ENCODE peak calls at places on chromosomes 1 and 21, in six cellular contexts. H is activated CD8-positive, alpha-beta memory T cell treated with anti-CD3 and anti-CD28 coated beads for 48 hours; C is KBM-7; J is effector memory CD8-positive, alpha-beta T cell; T is left ventricle myocardium superior; O is amniotic epithelial cell. Q is an unnamed sample.

GRCh38 chr1:226882631-226883409 is 12.4 kb downstream of the PSEN2 start:
- DNase-seq in H (no peak), T (no peak), J (peak; percentile 23), O (peak; percentile 42), C (no peak), Q (no peak)

GRCh38 chr1:191709215-191709614 is 449.0 kb upstream of the RGS18 start:
- DNase-seq in T (no peak), H (no peak), J (no peak), C (no peak), O (no peak), Q (no peak)

GRCh38 chr21:46639489-46640386 is 4.3 kb downstream of the PRMT2 start:
- DNase-seq in J (no peak), C (peak; percentile 68), T (no peak), H (no peak), O (peak; percentile 35), Q (no peak)

GRCh38 chr1:171251042-171251740 is 2.9 kb downstream of the FMO1 start:
- DNase-seq in T (no peak), O (peak; percentile 15), C (no peak), J (no peak), H (no peak), Q (no peak)

GRCh38 chr21:37372127-37372731 is 5.7 kb downstream of the DYRK1A start:
- DNase-seq in J (no peak), H (no peak), T (no peak), C (no peak), O (no peak), Q (no peak)

GRCh38 chr1:55211456-55211855 is 3.7 kb downstream of the USP24 start:
- DNase-seq in T (no peak), J (no peak), O (no peak), C (no peak), H (no peak), Q (no peak)

GRCh38 chr1:24972257-24973242 is 42.5 kb upstream of the RUNX3 start:
- DNase-seq in H (no peak), T (no peak), O (no peak), J (no peak), C (peak; percentile 52), Q (no peak)

GRCh38 chr1:158180741-158181576 is at the start of gene CD1D:
- DNase-seq in O (peak; percentile 9), J (no peak), T (peak; percentile 62), H (no peak), C (no peak), Q (peak; percentile 19)

GRCh38 chr1:162357681-162358266 is 18.9 kb downstream of the SPATA46 start:
- DNase-seq in J (no peak), H (no peak), T (no peak), O (peak; percentile 63), C (peak; percentile 38), Q (no peak)

GRCh38 chr1:76239470-76239918 is 164.9 kb downstream of the ST6GALNAC3 start:
- DNase-seq in J (no peak), O (peak; percentile 50), C (no peak), T (no peak), H (no peak), Q (no peak)

GRCh38 chr1:95041491-95042165 is 31.1 kb downstream of the ALG14 start:
- DNase-seq in C (peak; percentile 53), H (no peak), J (no peak), O (peak; percentile 90), T (no peak), Q (no peak)

GRCh38 chr1:235933483-235934116 is 66.9 kb upstream of the LYST start:
- DNase-seq in O (no peak), H (no peak), C (peak; percentile 39), T (peak; percentile 50), J (no peak), Q (no peak)

GRCh38 chr1:154969246-154969645 is 1.3 kb downstream of the SHC1 start:
- DNase-seq in O (no peak), J (no peak), H (no peak), C (no peak), T (no peak), Q (no peak)

GRCh38 chr1:204296431-204296988 is 63.2 kb downstream of the PLEKHA6 start:
- DNase-seq in T (no peak), C (no peak), H (no peak), O (peak; percentile 96), J (no peak), Q (no peak)

GRCh38 chr1:54095543-54096286 is 42.3 kb downstream of the TCEANC2 start:
- DNase-seq in O (no peak), T (no peak), C (peak; percentile 94), H (no peak), J (no peak), Q (no peak)

GRCh38 chr1:232575524-232576040 is 54.4 kb downstream of the SIPA1L2 start:
- DNase-seq in C (no peak), T (no peak), O (peak; percentile 41), H (no peak), J (no peak), Q (no peak)

GRCh38 chr1:207393610-207394009 is 60.5 kb upstream of the CR2 start:
- DNase-seq in J (no peak), T (no peak), C (no peak), O (peak; percentile 88), H (no peak), Q (no peak)

GRCh38 chr1:212121772-212122171 is 86.2 kb downstream of the DTL start:
- DNase-seq in O (peak; percentile 81), J (no peak), H (no peak), C (no peak), T (no peak), Q (no peak)

GRCh38 chr21:44550807-44551206 is 498 bp downstream of the KRTAP10-2 start:
- DNase-seq in T (no peak), C (no peak), O (no peak), J (no peak), H (no peak), Q (no peak)

GRCh38 chr1:31670583-31670944 is 25.9 kb upstream of the PEF1 start:
- DNase-seq in O (no peak), C (no peak), T (no peak), J (no peak), H (no peak), Q (no peak)

GRCh38 chr1:226884116-226884515 is 13.7 kb downstream of the PSEN2 start:
- DNase-seq in J (no peak), T (no peak), H (no peak), C (peak; percentile 17), O (no peak), Q (no peak)

GRCh38 chr1:219917851-219918466 is 10.4 kb downstream of the SLC30A10 start:
- DNase-seq in J (no peak), O (peak; percentile 64), T (no peak), H (no peak), C (no peak), Q (no peak)

GRCh38 chr1:15014521-15014920 is 139.0 kb upstream of the TMEM51 start:
- DNase-seq in T (no peak), C (no peak), H (no peak), O (peak; percentile 12), J (no peak), Q (no peak)

GRCh38 chr1:28354121-28354520 is 15.4 kb upstream of the PHACTR4 start:
- DNase-seq in H (no peak), T (no peak), C (no peak), O (peak; percentile 79), J (no peak), Q (no peak)

GRCh38 chr1:165444897-165445370 is at the start of gene RXRG:
- DNase-seq in J (no peak), C (no peak), H (no peak), O (no peak), T (peak; percentile 70), Q (no peak)

GRCh38 chr1:193406901-193407300 is 220.5 kb upstream of the B3GALT2 start:
- DNase-seq in O (peak; percentile 77), T (no peak), H (no peak), C (peak; percentile 60), J (no peak), Q (no peak)

GRCh38 chr1:203121186-203122015 is 6.1 kb upstream of the ADORA1 start:
- DNase-seq in H (no peak), O (no peak), C (peak; percentile 75), T (no peak), J (no peak), Q (no peak)